ENCODE peak calls at places on chromosomes 5 and 9, in four cellular contexts. A is natural killer cell treated with Interleukin-12 subunit alpha and Interleukin-12 subunit beta and Interleukin-15 and Interleukin-18, amount 100 ng/mL, for 72 hours; E is NCI-H82; F is mucosa of descending colon. N is an unnamed sample.

GRCh38 chr5:42641321-42642005 is 115.2 kb upstream of the CCDC152 start:
- DNase-seq in A (no peak), E (no peak), F (no peak), N (no peak)

GRCh38 chr5:76696254-76696653 is 19.7 kb upstream of the F2R start:
- DNase-seq in F (no peak), E (no peak), A (no peak), N (no peak)

GRCh38 chr5:108212775-108213346 is 169.0 kb downstream of the FBXL17 start:
- DNase-seq in A (no peak), F (no peak), E (peak; percentile 15), N (no peak)

GRCh38 chr9:109101202-109101595 is 18.5 kb downstream of the TMEM245 start:
- DNase-seq in F (no peak), E (no peak), A (no peak), N (no peak)

GRCh38 chr9:133714606-133715294 is 23.4 kb downstream of the SARDH start:
- DNase-seq in A (no peak), E (no peak), F (peak; percentile 48), N (no peak)

GRCh38 chr5:176527246-176528222 is 9.7 kb downstream of the RNF44 start:
- DNase-seq in A (no peak), E (no peak), F (peak; percentile 39), N (no peak)

GRCh38 chr5:91651704-91652103 is 268.6 kb upstream of the ARRDC3 start:
- DNase-seq in A (no peak), F (no peak), E (no peak), N (no peak)

GRCh38 chr5:55868846-55869245 is 17.7 kb downstream of the IL31RA start:
- DNase-seq in A (no peak), F (no peak), E (no peak), N (peak; percentile 86)

GRCh38 chr9:16352791-16353401 is 517.6 kb downstream of the BNC2 start:
- DNase-seq in F (no peak), E (no peak), A (no peak), N (no peak)

GRCh38 chr5:27472000-27472763 is 433.8 kb upstream of the CDH9 start:
- DNase-seq in F (no peak), E (peak; percentile 2), A (no peak), N (no peak)

GRCh38 chr9:91978739-91979414 is 28.8 kb upstream of the ROR2 start:
- DNase-seq in A (no peak), E (peak; percentile 55), F (no peak), N (no peak)

GRCh38 chr5:65263291-65263690 is 218.4 kb downstream of the ADAMTS6 start:
- DNase-seq in E (no peak), F (no peak), A (no peak), N (no peak)

GRCh38 chr5:110769282-110769681 is 30.5 kb downstream of the SLC25A46 start:
- DNase-seq in E (no peak), A (no peak), F (no peak), N (no peak)

GRCh38 chr5:127950707-127951356 is 132.7 kb upstream of the SLC12A2 start:
- DNase-seq in A (no peak), F (no peak), E (peak; percentile 59), N (no peak)

GRCh38 chr9:99336531-99336930 is 114.4 kb downstream of the SEC61B start:
- DNase-seq in F (no peak), A (no peak), E (no peak), N (no peak)

GRCh38 chr9:13896047-13896446 is 417.9 kb downstream of the NFIB start:
- DNase-seq in F (no peak), E (no peak), A (no peak), N (no peak)

GRCh38 chr5:132747693-132748440 is 641 bp downstream of the CCNI2 start:
- DNase-seq in E (no peak), A (no peak), F (peak; percentile 72), N (no peak)

GRCh38 chr9:81522721-81523551 is 166.4 kb downstream of the TLE1 start:
- DNase-seq in A (no peak), E (peak; percentile 75), F (no peak), N (no peak)

GRCh38 chr9:132768932-132769894 is 98.9 kb downstream of the GTF3C4 start:
- DNase-seq in E (peak; percentile 75), F (peak; percentile 69), A (no peak), N (no peak)

GRCh38 chr9:115018547-115019435 is 88.4 kb upstream of the TNFSF8 start:
- DNase-seq in A (no peak), E (no peak), F (no peak), N (no peak)

GRCh38 chr9:36866840-36867239 is 167.2 kb downstream of the PAX5 start:
- DNase-seq in F (no peak), A (no peak), E (peak; percentile 31), N (no peak)

GRCh38 chr9:112495614-112496013 is 9.0 kb downstream of the KIAA1958 start:
- DNase-seq in F (no peak), A (no peak), E (no peak), N (no peak)

GRCh38 chr9:121774715-121775613 is 123.5 kb downstream of the DAB2IP start:
- DNase-seq in E (no peak), A (no peak), F (peak; percentile 27), N (no peak)

GRCh38 chr9:94826644-94827410 is 100.3 kb downstream of the AOPEP start:
- DNase-seq in F (no peak), A (no peak), E (no peak), N (no peak)

GRCh38 chr9:35733109-35733541 is 659 bp downstream of the CREB3 start:
- DNase-seq in A (no peak), E (peak; percentile 77), F (no peak), N (no peak)

GRCh38 chr5:50365615-50366251 is 75.4 kb downstream of the EMB start:
- DNase-seq in A (no peak), F (no peak), E (no peak), N (no peak)

GRCh38 chr5:121285861-121286527 is 565.7 kb upstream of the FTMT start:
- DNase-seq in A (no peak), E (no peak), F (no peak), N (no peak)

GRCh38 chr9:129888809-129889460 is 53.7 kb downstream of the USP20 start:
- DNase-seq in F (peak; percentile 46), A (no peak), E (no peak), N (no peak)

GRCh38 chr5:179264641-179265528 is 80.4 kb downstream of the ADAMTS2 start:
- DNase-seq in F (peak; percentile 17), A (no peak), E (no peak), N (no peak)

GRCh38 chr9:131731237-131731995 is 8.5 kb downstream of the RAPGEF1 start:
- DNase-seq in A (peak; percentile 70), F (no peak), E (no peak), N (no peak)

GRCh38 chr5:156718985-156719384 is 131.1 kb upstream of the PPP1R2B start:
- DNase-seq in F (no peak), A (no peak), E (no peak), N (no peak)

GRCh38 chr5:166595274-166595951 is 1696.0 kb upstream of the WWC1 start:
- DNase-seq in E (peak; percentile 71), F (no peak), A (no peak), N (no peak)

GRCh38 chr9:82457281-82457680 is 468.7 kb downstream of the SPATA31D1 start:
- DNase-seq in E (peak; percentile 64), A (no peak), F (no peak), N (no peak)

GRCh38 chr9:33211695-33212393 is 28.1 kb upstream of the SPINK4 start:
- DNase-seq in E (peak; percentile 73), F (no peak), A (no peak), N (no peak)

N was measured in CD14-positive monocyte.